ENCODE peak calls at places on chromosomes 12 and 14, in seven cellular contexts. J, W, V, E, P, D and Y are unnamed samples.

GRCh38 chr12:2003676-2004112 is 563 bp downstream of the DCP1B start:
- DNase-seq in J (no peak), W (no peak), V (no peak), E (peak; percentile 9), P (peak; percentile 58), D (peak; percentile 12), Y (peak; percentile 7)

GRCh38 chr12:68175566-68176033 is 16.1 kb upstream of the IFNG start:
- DNase-seq in J (peak; percentile 76), W (no peak), V (peak; percentile 53), E (no peak), P (no peak), D (no peak), Y (no peak)

GRCh38 chr12:62584619-62585018 is 118.0 kb downstream of the MON2 start:
- DNase-seq in J (no peak), W (no peak), V (no peak), E (no peak), P (no peak), D (no peak), Y (no peak)

GRCh38 chr14:61477845-61478438 is 156.6 kb downstream of the PRKCH start:
- DNase-seq in J (peak; percentile 79), W (no peak), V (no peak), E (no peak), P (peak; percentile 62), D (no peak), Y (no peak)

GRCh38 chr14:104392396-104393198 is 187.0 kb upstream of the C14orf180 start:
- DNase-seq in J (no peak), W (no peak), V (no peak), E (no peak), P (no peak), D (no peak), Y (no peak)

GRCh38 chr14:61811882-61812346 is 49.7 kb downstream of the SNAPC1 start:
- DNase-seq in J (no peak), W (no peak), V (no peak), E (no peak), P (no peak), D (no peak), Y (no peak)

GRCh38 chr12:91109148-91109564 is 2.1 kb downstream of the LUM start:
- DNase-seq in J (peak; percentile 73), W (no peak), V (peak; percentile 19), E (no peak), P (peak; percentile 79), D (peak; percentile 68), Y (no peak)

GRCh38 chr12:53441040-53441833 is at the start of gene PRR13:
- DNase-seq in J (peak; percentile 100), W (peak; percentile 97), V (peak; percentile 97), E (peak; percentile 98), P (peak; percentile 100), D (peak; percentile 100), Y (peak; percentile 98)

GRCh38 chr12:68647507-68647906 is 36.8 kb downstream of the RAP1B start:
- DNase-seq in J (no peak), W (no peak), V (no peak), E (no peak), P (no peak), D (no peak), Y (no peak)

GRCh38 chr12:121461048-121461447 is 61.1 kb downstream of the RNF34 start:
- DNase-seq in J (no peak), W (no peak), V (peak; percentile 13), E (no peak), P (no peak), D (no peak), Y (no peak)

GRCh38 chr12:118377005-118377890 is 893 bp downstream of the SUDS3 start:
- DNase-seq in J (peak; percentile 42), W (no peak), V (peak; percentile 23), E (no peak), P (no peak), D (no peak), Y (no peak)

GRCh38 chr12:26150737-26151450 is 26.1 kb upstream of the BHLHE41 start:
- DNase-seq in J (no peak), W (peak; percentile 66), V (no peak), E (no peak), P (peak; percentile 85), D (peak; percentile 55), Y (no peak)

GRCh38 chr12:43824207-43824775 is 11.6 kb upstream of the TMEM117 start:
- DNase-seq in J (no peak), W (no peak), V (no peak), E (no peak), P (no peak), D (no peak), Y (no peak)

GRCh38 chr12:19244312-19244711 is 114.8 kb downstream of the PLEKHA5 start:
- DNase-seq in J (no peak), W (no peak), V (no peak), E (no peak), P (peak; percentile 39), D (no peak), Y (no peak)

GRCh38 chr12:6080149-6081045 is 44.1 kb downstream of the VWF start:
- DNase-seq in J (no peak), W (no peak), V (no peak), E (no peak), P (no peak), D (no peak), Y (no peak)

GRCh38 chr14:63875311-63875710 is 22.5 kb downstream of the SYNE2 start:
- DNase-seq in J (no peak), W (no peak), V (no peak), E (no peak), P (peak; percentile 89), D (no peak), Y (no peak)

GRCh38 chr14:67746927-67747326 is 45.2 kb downstream of the RDH12 start:
- DNase-seq in J (peak; percentile 47), W (no peak), V (peak; percentile 73), E (no peak), P (no peak), D (no peak), Y (no peak)

GRCh38 chr12:57521475-57522018 is 1.1 kb upstream of the MBD6 start:
- DNase-seq in J (no peak), W (no peak), V (no peak), E (no peak), P (peak; percentile 55), D (no peak), Y (peak; percentile 28)

GRCh38 chr12:57519758-57520007 is 631 bp downstream of the DDIT3 start:
- DNase-seq in J (no peak), W (no peak), V (no peak), E (no peak), P (no peak), D (no peak), Y (no peak)

GRCh38 chr12:57518176-57518919 is 2.0 kb downstream of the DDIT3 start:
- DNase-seq in J (no peak), W (no peak), V (no peak), E (no peak), P (peak; percentile 46), D (no peak), Y (no peak)

GRCh38 chr12:57518920-57519757 is 1.2 kb downstream of the DDIT3 start:
- DNase-seq in J (no peak), W (no peak), V (no peak), E (no peak), P (peak; percentile 64), D (no peak), Y (peak; percentile 27)

GRCh38 chr12:57520008-57520726 is at the start of gene DDIT3:
- DNase-seq in J (peak; percentile 100), W (peak; percentile 85), V (peak; percentile 97), E (peak; percentile 97), P (peak; percentile 100), D (peak; percentile 96), Y (peak; percentile 91)
- TF ChIP-seq CTCF in J (no peak), W (no peak), V (no peak), E (no peak), P (no peak), D (no peak), Y (peak; percentile 11)

GRCh38 chr12:116159175-116159574 is 118.3 kb downstream of the MED13L start:
- DNase-seq in J (no peak), W (no peak), V (no peak), E (no peak), P (peak; percentile 82), D (peak; percentile 54), Y (no peak)
- TF ChIP-seq CTCF in J (no peak), W (no peak), V (no peak), E (no peak), P (no peak), D (no peak), Y (no peak)

GRCh38 chr12:132561784-132562156 is 48.6 kb downstream of the LRCOL1 start:
- DNase-seq in J (peak; percentile 40), W (no peak), V (peak; percentile 56), E (peak; percentile 39), P (no peak), D (no peak), Y (no peak)
- TF ChIP-seq CTCF in J (peak; percentile 47), W (peak; percentile 56), V (peak; percentile 25), E (no peak), P (peak; percentile 38), D (no peak), Y (peak; percentile 66)

GRCh38 chr12:109630815-109631214 is 57.2 kb downstream of the MVK start:
- DNase-seq in J (no peak), W (no peak), V (no peak), E (no peak), P (no peak), D (no peak), Y (no peak)

GRCh38 chr12:109632299-109632698 is 58.7 kb downstream of the MVK start:
- DNase-seq in J (no peak), W (no peak), V (no peak), E (no peak), P (no peak), D (no peak), Y (no peak)

GRCh38 chr12:109630107-109630506 is 56.5 kb downstream of the MVK start:
- DNase-seq in J (no peak), W (no peak), V (no peak), E (no peak), P (no peak), D (no peak), Y (no peak)

GRCh38 chr12:109627633-109628032 is 54.0 kb downstream of the MVK start:
- DNase-seq in J (no peak), W (no peak), V (no peak), E (no peak), P (no peak), D (no peak), Y (no peak)

GRCh38 chr12:109631236-109632150 is 57.9 kb downstream of the MVK start:
- DNase-seq in J (no peak), W (no peak), V (no peak), E (no peak), P (no peak), D (no peak), Y (no peak)
- TF ChIP-seq CTCF in J (no peak), W (no peak), V (no peak), E (no peak), P (no peak), D (no peak), Y (no peak)

GRCh38 chr12:128531153-128531552 is 264.2 kb downstream of the TMEM132C start:
- DNase-seq in J (peak; percentile 33), W (no peak), V (no peak), E (no peak), P (no peak), D (no peak), Y (no peak)
- TF ChIP-seq CTCF in J (no peak), W (no peak), V (peak; percentile 17), E (no peak), P (no peak), D (no peak), Y (no peak)